ENCODE peak calls at places on chromosomes 16 and 17, in eight cellular contexts. E is stimulated activated naive CD4-positive, alpha-beta T cell; R is mucosa of descending colon; O is NCI-H2029; G is activated CD4-positive, alpha-beta T cell treated with anti-CD3 and anti-CD28 coated beads for 36 hours; P is hepatic stellate cell; M is psoas muscle; Z is islet precursor cell. W is an unnamed sample.

GRCh38 chr17:35238817-35239216 is 4.1 kb upstream of the SLFN5 start:
- DNase-seq in G (no peak), M (no peak), Z (no peak), E (peak; percentile 25), O (no peak), P (peak; percentile 46), R (no peak), W (no peak)

GRCh38 chr16:24966599-24966998 is 48.6 kb downstream of the ARHGAP17 start:
- DNase-seq in G (no peak), O (no peak), Z (peak; percentile 16), P (no peak), M (no peak), E (no peak), R (no peak), W (no peak)

GRCh38 chr16:65667013-65667578 is 545.2 kb upstream of the CDH11 start:
- DNase-seq in Z (peak; percentile 75), R (no peak), O (no peak), E (no peak), P (peak; percentile 19), G (no peak), M (no peak), W (no peak)

GRCh38 chr17:77235370-77236080 is 94.8 kb downstream of the SEC14L1 start:
- DNase-seq in R (no peak), P (peak; percentile 82), Z (no peak), O (no peak), M (peak; percentile 68), G (peak; percentile 58), E (peak; percentile 18), W (no peak)

GRCh38 chr16:3949287-3949686 is 68.8 kb upstream of the CREBBP start:
- DNase-seq in Z (no peak), O (peak; percentile 28), E (no peak), M (peak; percentile 59), P (no peak), G (no peak), R (no peak), W (no peak)

GRCh38 chr17:82767041-82767754 is 15.3 kb downstream of the TBCD start:
- DNase-seq in E (peak; percentile 18), Z (peak; percentile 71), O (peak; percentile 31), G (peak; percentile 78), P (peak; percentile 41), M (peak; percentile 48), R (no peak), W (no peak)

GRCh38 chr16:65069090-65069489 is 52.8 kb downstream of the CDH11 start:
- DNase-seq in P (peak; percentile 25), G (no peak), O (no peak), E (no peak), M (no peak), R (no peak), Z (no peak), W (no peak)

GRCh38 chr17:9115446-9116265 is 94.3 kb downstream of the NTN1 start:
- DNase-seq in O (no peak), P (no peak), M (peak; percentile 83), Z (peak; percentile 95), R (peak; percentile 64), E (peak; percentile 22), G (peak; percentile 82), W (no peak)

GRCh38 chr17:47843391-47843730 is 2.3 kb upstream of the SCRN2 start:
- DNase-seq in P (no peak), Z (no peak), G (no peak), M (no peak), R (no peak), O (no peak), E (no peak), W (no peak)

GRCh38 chr16:12341423-12341822 is 364.9 kb downstream of the SNX29 start:
- DNase-seq in Z (peak; percentile 74), O (no peak), R (no peak), M (no peak), E (no peak), P (peak; percentile 31), G (peak; percentile 9), W (no peak)

GRCh38 chr17:6868579-6868978 is 37.0 kb upstream of the TEKT1 start:
- DNase-seq in Z (no peak), E (no peak), M (no peak), O (no peak), G (no peak), R (no peak), P (no peak), W (no peak)

GRCh38 chr16:4691666-4692412 is 1.5 kb upstream of the NUDT16L1 start:
- DNase-seq in Z (peak; percentile 49), M (peak; percentile 55), G (no peak), E (no peak), R (peak; percentile 50), O (no peak), P (no peak), W (no peak)

GRCh38 chr16:69396187-69397061 is 10.6 kb upstream of the TERF2 start:
- DNase-seq in R (no peak), P (peak; percentile 62), E (peak; percentile 79), Z (peak; percentile 72), M (no peak), G (peak; percentile 83), O (peak; percentile 45), W (peak; percentile 54)

GRCh38 chr17:66904760-66905637 is 59.5 kb upstream of the CACNG4 start:
- DNase-seq in R (no peak), O (peak; percentile 42), G (no peak), Z (no peak), E (no peak), M (no peak), P (peak; percentile 54), W (no peak)

GRCh38 chr17:80805032-80805751 is 186.4 kb upstream of the CHMP6 start:
- DNase-seq in R (no peak), M (no peak), G (no peak), Z (peak; percentile 52), O (no peak), E (no peak), P (no peak), W (no peak)

GRCh38 chr17:82267575-82268379 is 5.7 kb downstream of the CSNK1D start:
- DNase-seq in G (peak; percentile 71), M (peak; percentile 99), P (peak; percentile 96), Z (peak; percentile 84), R (peak; percentile 95), O (no peak), E (no peak), W (no peak)

GRCh38 chr16:68073902-68074760 is 11.0 kb upstream of the NFATC3 start:
- DNase-seq in O (no peak), E (no peak), Z (no peak), P (no peak), M (no peak), G (no peak), R (no peak), W (no peak)

GRCh38 chr16:10601444-10602401 is 21.3 kb upstream of the EMP2 start:
- DNase-seq in G (no peak), P (no peak), M (no peak), O (no peak), Z (peak; percentile 93), R (peak; percentile 69), E (no peak), W (no peak)

GRCh38 chr17:2948721-2949468 is 114.5 kb downstream of the OR1D5 start:
- DNase-seq in O (no peak), R (peak; percentile 21), P (no peak), G (no peak), Z (peak; percentile 49), M (no peak), E (no peak), W (no peak)

GRCh38 chr17:77376795-77377751 is 236.3 kb downstream of the SEC14L1 start:
- DNase-seq in E (no peak), P (no peak), M (no peak), G (no peak), Z (no peak), R (no peak), O (no peak), W (no peak)

W was measured in effector CD8-positive, alpha-beta T cell.